ENCODE peak calls at places on chromosomes 13 and 19, in six cellular contexts. M is AG09319; O is stimulated activated CD8-positive, alpha-beta memory T cell treated with anti-CD3 and anti-CD28 coated beads, Interleukin-4, amount 100 ng/mL, for 24 hours; R is mucosa of gallbladder; H is neural crest cell; U is Caco-2. W is an unnamed sample.

GRCh38 chr19:38451629-38452028 is 18.1 kb downstream of the RYR1 start:
- DNase-seq in M (no peak), O (no peak), R (no peak), H (no peak), U (no peak), W (no peak)

GRCh38 chr13:69108486-69108885 is 999.1 kb upstream of the ATXN8OS start:
- DNase-seq in M (no peak), O (no peak), R (no peak), H (no peak), U (no peak), W (no peak)

GRCh38 chr13:46571189-46571901 is 18.4 kb downstream of the LRCH1 start:
- DNase-seq in M (no peak), O (no peak), R (no peak), H (no peak), U (no peak), W (no peak)

GRCh38 chr13:21986602-21987001 is 315.7 kb downstream of the FGF9 start:
- DNase-seq in M (no peak), O (no peak), R (peak), H (no peak), U (no peak), W (no peak)

GRCh38 chr13:44884076-44884729 is 105.1 kb downstream of the NUFIP1 start:
- DNase-seq in M (peak), O (no peak), R (no peak), H (no peak), U (no peak), W (no peak)

GRCh38 chr19:5250127-5250659 is 90.4 kb downstream of the PTPRS start:
- DNase-seq in M (no peak), O (no peak), R (no peak), H (no peak), U (no peak), W (no peak)

GRCh38 chr13:93304868-93305613 is 78.4 kb downstream of the GPC6 start:
- DNase-seq in M (no peak), O (no peak), R (no peak), H (no peak), U (no peak), W (no peak)

GRCh38 chr19:45156231-45156630 is 4.6 kb downstream of the NKPD1 start:
- DNase-seq in M (no peak), O (no peak), R (no peak), H (no peak), U (no peak), W (no peak)

GRCh38 chr13:52925775-52926285 is 77.4 kb upstream of the PCDH8 start:
- DNase-seq in M (no peak), O (no peak), R (no peak), H (no peak), U (no peak), W (no peak)

GRCh38 chr13:113668491-113668971 is 1.5 kb downstream of the GRK1 start:
- DNase-seq in M (no peak), O (no peak), R (no peak), H (no peak), U (no peak), W (no peak)

GRCh38 chr13:27599845-27600553 is 20.3 kb downstream of the LNX2 start:
- DNase-seq in M (no peak), O (no peak), R (peak), H (no peak), U (peak), W (no peak)